ENCODE peak calls at places on chromosomes 2 and 18, in five cellular contexts. B is mesenchymal stem cell, S is H1, A is H9, I is trophoblast cell. J is an unnamed sample.

GRCh38 chr2:64697286-64698023 is 43.7 kb upstream of the SERTAD2 start:
- DNase-seq in B (peak), I (no peak), A (no peak), S (no peak), J (no peak)

GRCh38 chr18:46677609-46678470 is 20.8 kb upstream of the LOXHD1 start:
- DNase-seq in B (peak), I (no peak), A (no peak), S (no peak), J (no peak)

GRCh38 chr2:145918951-145919350 is 1399.0 kb upstream of the ZEB2 start:
- DNase-seq in S (no peak), A (no peak), B (no peak), I (no peak), J (no peak)

GRCh38 chr2:84317135-84317534 is 141.9 kb downstream of the SUCLG1 start:
- DNase-seq in S (no peak), I (no peak), B (no peak), A (no peak), J (no peak)

GRCh38 chr2:133777607-133778006 is 209.3 kb upstream of the NCKAP5 start:
- DNase-seq in B (no peak), I (no peak), S (no peak), A (no peak), J (no peak)

GRCh38 chr2:60586081-60586480 is 32.6 kb upstream of the BCL11A start:
- DNase-seq in I (no peak), B (no peak), A (no peak), S (no peak), J (no peak)

GRCh38 chr2:240305369-240305962 is 130.0 kb upstream of the GPC1 start:
- DNase-seq in A (peak), B (no peak), S (no peak), I (no peak), J (no peak)

GRCh38 chr2:100612388-100613000 is 49.7 kb downstream of the PDCL3 start:
- DNase-seq in B (no peak), S (no peak), A (no peak), I (no peak), J (no peak)

GRCh38 chr2:16058256-16058655 is 117.9 kb downstream of the MYCN start:
- DNase-seq in S (no peak), I (no peak), B (no peak), A (no peak), J (no peak)

GRCh38 chr2:42298996-42299754 is 61.8 kb downstream of the COX7A2L start:
- DNase-seq in B (no peak), A (no peak), S (no peak), I (no peak), J (no peak)

GRCh38 chr2:53021828-53022227 is 745.8 kb upstream of the CHAC2 start:
- DNase-seq in A (no peak), S (no peak), I (no peak), B (no peak), J (no peak)

DNA sequence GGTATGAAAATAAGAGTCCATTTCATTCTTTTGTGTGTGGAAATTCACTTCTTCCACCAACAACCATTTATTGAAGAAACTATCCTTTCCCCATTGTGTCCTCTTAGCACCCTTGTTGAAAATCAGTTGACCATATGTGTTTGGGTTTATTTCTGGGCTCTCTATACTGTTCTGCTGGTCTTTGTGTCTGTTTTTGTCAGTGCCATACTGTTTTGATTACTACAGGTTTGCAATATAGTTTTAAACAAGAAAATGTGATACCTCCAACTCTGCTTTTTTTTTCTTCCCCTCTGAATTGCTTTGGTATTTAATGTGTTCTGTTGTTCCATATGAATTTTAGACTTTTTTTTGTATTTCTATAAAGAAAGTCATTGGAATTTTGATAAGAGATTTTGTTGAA is 8.4 kb downstream of the GTF2A1L start:
- DNase-seq in S (no peak), B (no peak), I (no peak), A (no peak), J (no peak)
- H3K14ac ChIP-seq in S (no peak), B (no peak), I (no peak), A (no peak), J (no peak)

GRCh38 chr2:177616066-177616465 is 223.5 kb downstream of the AGPS start:
- DNase-seq in I (no peak), A (no peak), S (no peak), B (no peak), J (no peak)

GRCh38 chr2:177622516-177622915 is 229.9 kb downstream of the AGPS start:
- DNase-seq in B (no peak), S (no peak), A (peak), I (no peak), J (no peak)

GRCh38 chr2:177617849-177618248 is 225.3 kb downstream of the AGPS start:
- DNase-seq in B (no peak), I (no peak), S (no peak), A (no peak), J (no peak)

GRCh38 chr2:177616731-177617130 is 224.2 kb downstream of the AGPS start:
- DNase-seq in S (no peak), A (no peak), I (no peak), B (no peak), J (no peak)

DNA sequence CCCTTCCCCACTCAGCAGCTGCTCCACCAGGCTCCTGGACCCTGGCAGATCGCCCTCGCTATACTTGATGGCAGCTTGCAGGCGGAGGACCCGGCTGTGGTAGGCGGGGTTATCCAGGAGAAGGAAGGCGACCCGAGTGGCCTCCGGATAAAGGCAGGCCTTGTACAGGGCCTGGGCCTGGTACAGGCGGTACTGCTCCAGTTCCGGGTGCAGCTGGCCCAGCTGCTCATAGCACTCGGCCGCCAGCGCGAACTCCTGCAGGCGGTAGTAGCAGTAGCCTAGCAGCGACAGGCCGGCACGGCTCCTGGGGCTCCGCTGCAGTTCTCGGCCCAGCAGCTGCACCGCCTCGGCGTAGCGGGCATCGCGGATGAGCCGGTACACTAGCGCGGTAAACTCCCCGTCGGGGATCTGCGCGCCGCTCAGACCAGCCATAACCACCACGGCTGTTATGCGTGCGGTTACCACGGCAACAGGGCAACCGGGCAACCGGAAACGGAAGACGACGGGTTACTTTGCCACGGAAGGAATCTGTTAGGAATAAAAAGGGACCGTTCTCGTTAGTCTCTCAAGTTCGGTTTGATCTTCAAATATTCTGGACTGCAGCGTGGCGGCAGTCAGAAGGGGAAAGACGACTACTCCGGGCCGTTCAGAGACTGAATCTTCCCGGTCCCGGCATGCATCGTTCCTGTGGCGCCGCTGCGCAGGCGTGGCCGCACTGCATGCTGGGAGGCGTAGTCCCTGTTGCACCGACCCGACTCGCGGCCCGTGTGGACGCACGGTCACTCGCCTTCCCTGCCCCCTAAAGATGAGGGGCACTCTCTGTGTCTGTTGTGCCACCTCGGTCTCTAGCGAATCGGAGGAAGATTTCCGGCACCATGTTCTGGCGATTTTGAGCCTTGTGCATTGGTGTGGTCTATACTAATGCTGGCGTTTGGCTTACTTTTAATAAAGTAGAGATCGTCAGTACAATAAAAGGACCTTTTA is 226.0 kb downstream of the AGPS start:
- DNase-seq in S (peak), A (peak), I (peak), B (peak), J (peak)
- H2BK12ac ChIP-seq in S (peak), A (no peak), I (no peak), B (no peak), J (peak)

GRCh38 chr18:59656488-59656887 is 40.7 kb downstream of the CCBE1 start:
- DNase-seq in A (no peak), B (no peak), I (no peak), S (no peak), J (no peak)
- H3K14ac ChIP-seq in A (no peak), B (no peak), I (no peak), S (no peak), J (no peak)

GRCh38 chr18:48139427-48140347 is 209.2 kb upstream of the SMAD2 start:
- DNase-seq in A (no peak), B (no peak), S (no peak), I (no peak), J (no peak)
- H2BK12ac ChIP-seq in A (no peak), B (no peak), S (peak), I (no peak), J (no peak)